ENCODE peak calls at places on chromosome 3, in seven cellular contexts. T is uterus, E is GM12878, Y is HCT116, N is ovary, L is adrenal gland, J is breast epithelium. M is an unnamed sample.

GRCh38 chr3:4290272-4290893 is 12.8 kb upstream of the SETMAR start:
- DNase-seq in T (no peak), E (no peak), Y (no peak), N (no peak), L (peak; percentile 32), J (no peak), M (no peak)

GRCh38 chr3:36650271-36650671 is 114.1 kb downstream of the DCLK3 start:
- DNase-seq in T (no peak), E (no peak), Y (no peak), N (no peak), L (no peak), J (no peak), M (no peak)

GRCh38 chr3:181699171-181699903 is 12.4 kb upstream of the SOX2 start:
- DNase-seq in T (no peak), E (no peak), Y (no peak), N (no peak), L (no peak), J (no peak), M (no peak)

GRCh38 chr3:142977399-142977728 is 13.9 kb upstream of the PAQR9 start:
- DNase-seq in T (no peak), E (no peak), Y (no peak), N (no peak), L (no peak), J (no peak), M (no peak)

GRCh38 chr3:15204005-15204404 is 2.0 kb upstream of the CAPN7 start:
- DNase-seq in T (no peak), E (no peak), Y (no peak), N (no peak), L (no peak), J (no peak), M (peak; percentile 22)

GRCh38 chr3:127887321-127887720 is 27.7 kb upstream of the KBTBD12 start:
- DNase-seq in T (no peak), E (no peak), Y (no peak), N (no peak), L (no peak), J (no peak), M (no peak)

GRCh38 chr3:194874206-194874605 is 188.5 kb downstream of the FAM43A start:
- DNase-seq in T (no peak), E (no peak), Y (no peak), N (no peak), L (no peak), J (no peak), M (no peak)

GRCh38 chr3:127865941-127866340 is 43.6 kb upstream of the MGLL start:
- DNase-seq in T (no peak), E (no peak), Y (peak; percentile 59), N (no peak), L (no peak), J (no peak), M (peak; percentile 26)

GRCh38 chr3:23648326-23648964 is 157.3 kb upstream of the UBE2E1 start:
- DNase-seq in T (no peak), E (no peak), Y (no peak), N (no peak), L (no peak), J (no peak), M (no peak)

GRCh38 chr3:120093923-120094775 is at the start of gene GSK3B:
- DNase-seq in T (peak; percentile 100), E (no peak), Y (peak; percentile 99), N (no peak), L (peak; percentile 83), J (peak; percentile 62), M (peak; percentile 20)

GRCh38 chr3:147383617-147384016 is 22.7 kb downstream of the ZIC4 start:
- DNase-seq in T (no peak), E (no peak), Y (peak; percentile 3), N (no peak), L (no peak), J (no peak), M (no peak)

GRCh38 chr3:47577583-47578118 is 1.0 kb downstream of the CSPG5 start:
- DNase-seq in T (peak; percentile 19), E (no peak), Y (no peak), N (no peak), L (peak; percentile 40), J (no peak), M (no peak)

GRCh38 chr3:150917941-150918340 is 12.7 kb upstream of the MINDY4B start:
- DNase-seq in T (no peak), E (no peak), Y (no peak), N (no peak), L (no peak), J (no peak), M (no peak)

GRCh38 chr3:94349310-94349848 is 286.5 kb downstream of the NSUN3 start:
- DNase-seq in T (no peak), E (no peak), Y (no peak), N (no peak), L (no peak), J (no peak), M (no peak)

GRCh38 chr3:141737828-141738635 is at the start of gene RNF7:
- DNase-seq in T (peak; percentile 98), E (peak; percentile 83), Y (peak; percentile 90), N (peak; percentile 93), L (peak; percentile 96), J (peak; percentile 95), M (peak; percentile 88)
- TF ChIP-seq POLR2A in T (peak; percentile 79), E (peak; percentile 97), Y (peak; percentile 82), N (peak; percentile 77), L (peak; percentile 74), J (peak; percentile 58), M (no peak)

GRCh38 chr3:196320110-196320509 is 2.1 kb upstream of the DYNLT2B start:
- DNase-seq in T (no peak), E (no peak), Y (no peak), N (no peak), L (no peak), J (no peak), M (no peak)

GRCh38 chr3:196321162-196321561 is 3.1 kb upstream of the DYNLT2B start:
- DNase-seq in T (no peak), E (no peak), Y (no peak), N (no peak), L (no peak), J (no peak), M (no peak)

GRCh38 chr3:196314597-196314996 is 3.4 kb downstream of the DYNLT2B start:
- DNase-seq in T (no peak), E (no peak), Y (no peak), N (no peak), L (no peak), J (no peak), M (no peak)

GRCh38 chr3:196315821-196316220 is 2.2 kb downstream of the DYNLT2B start:
- DNase-seq in T (no peak), E (no peak), Y (no peak), N (no peak), L (no peak), J (no peak), M (no peak)

DNA sequence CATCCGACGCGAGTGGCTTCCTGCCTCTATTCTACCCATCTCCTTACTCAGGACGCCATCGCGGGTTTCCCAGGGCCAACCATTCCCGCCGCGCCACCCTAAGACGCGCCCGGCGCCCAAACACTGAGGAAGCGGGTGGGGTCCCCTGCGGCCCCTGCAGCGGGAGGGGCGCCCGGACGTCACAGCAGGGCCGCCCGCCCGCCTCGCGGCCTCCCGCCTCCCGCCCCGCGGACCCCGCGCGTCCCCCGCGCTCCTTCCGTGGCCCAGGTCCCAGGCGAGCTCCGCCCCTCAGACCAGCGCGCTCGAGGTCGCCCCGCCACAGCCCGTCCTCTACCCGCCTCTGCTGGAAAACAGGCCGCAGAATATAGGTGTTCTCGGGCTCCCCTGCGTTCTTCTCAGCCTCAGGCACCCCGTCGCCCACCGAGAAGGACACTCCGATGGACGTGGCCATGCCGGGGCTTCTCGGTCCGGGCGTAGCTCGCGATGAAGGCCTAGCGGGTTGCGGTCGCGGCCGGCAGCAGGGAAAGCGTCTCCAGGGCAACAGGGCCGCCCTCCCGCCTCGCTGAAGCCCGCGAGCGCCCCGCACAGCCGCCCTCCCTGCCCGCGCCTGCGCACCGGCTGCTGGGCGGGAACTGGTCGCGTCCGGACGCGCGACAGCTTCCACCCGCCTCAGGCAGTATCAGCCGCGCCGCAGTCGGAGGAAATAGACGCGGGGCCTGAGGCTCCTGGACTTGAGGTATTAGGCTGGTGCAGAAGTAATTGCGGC is at the start of gene DYNLT2B:
- DNase-seq in T (peak; percentile 86), E (peak; percentile 67), Y (peak; percentile 74), N (peak; percentile 86), L (peak; percentile 89), J (peak; percentile 82), M (peak; percentile 96)
- TF ChIP-seq POLR2A in T (peak; percentile 37), E (peak; percentile 88), Y (peak; percentile 67), N (peak; percentile 48), L (no peak), J (peak; percentile 32), M (peak; percentile 77)

GRCh38 chr3:13025778-13026518 is 47.3 kb downstream of the IQSEC1 start:
- DNase-seq in T (no peak), E (no peak), Y (no peak), N (no peak), L (no peak), J (no peak), M (no peak)

GRCh38 chr3:13022348-13023250 is 50.6 kb downstream of the IQSEC1 start:
- DNase-seq in T (peak; percentile 84), E (no peak), Y (no peak), N (peak; percentile 88), L (peak; percentile 92), J (peak; percentile 57), M (peak; percentile 84)

GRCh38 chr3:13023251-13024055 is 49.8 kb downstream of the IQSEC1 start:
- DNase-seq in T (no peak), E (no peak), Y (no peak), N (no peak), L (no peak), J (no peak), M (no peak)

GRCh38 chr3:13025090-13025489 is 48.1 kb downstream of the IQSEC1 start:
- DNase-seq in T (no peak), E (no peak), Y (peak; percentile 4), N (no peak), L (peak; percentile 88), J (no peak), M (peak; percentile 91)

DNA sequence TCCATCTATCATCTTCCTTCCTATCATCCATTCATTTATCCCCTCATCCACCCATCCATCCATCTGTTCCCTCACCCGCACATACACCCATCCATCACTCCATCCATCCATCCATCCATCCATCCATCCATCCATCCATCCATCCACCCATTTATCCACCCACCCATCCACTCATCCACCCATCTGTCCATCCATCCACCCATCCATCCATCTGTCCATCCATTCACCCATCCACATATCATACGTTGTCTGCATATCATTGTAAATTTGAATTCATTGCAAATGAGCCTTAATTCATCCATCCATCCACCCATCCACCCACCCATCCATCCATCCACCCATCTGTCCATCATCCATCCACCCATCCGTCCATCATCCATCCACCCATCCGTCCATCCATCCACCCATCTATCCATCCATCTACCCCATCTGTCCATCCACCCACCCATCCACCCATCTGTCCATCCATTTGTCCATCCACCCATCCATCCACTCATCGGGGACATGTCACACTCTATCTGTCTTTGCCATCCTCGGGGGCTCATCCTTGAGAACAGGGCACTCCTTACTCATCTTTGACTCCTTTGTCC is 48.9 kb downstream of the IQSEC1 start:
- DNase-seq in T (no peak), E (no peak), Y (no peak), N (no peak), L (no peak), J (no peak), M (no peak)
- TF ChIP-seq POLR2A in T (no peak), E (no peak), Y (no peak), N (no peak), L (no peak), J (no peak), M (no peak)

DNA sequence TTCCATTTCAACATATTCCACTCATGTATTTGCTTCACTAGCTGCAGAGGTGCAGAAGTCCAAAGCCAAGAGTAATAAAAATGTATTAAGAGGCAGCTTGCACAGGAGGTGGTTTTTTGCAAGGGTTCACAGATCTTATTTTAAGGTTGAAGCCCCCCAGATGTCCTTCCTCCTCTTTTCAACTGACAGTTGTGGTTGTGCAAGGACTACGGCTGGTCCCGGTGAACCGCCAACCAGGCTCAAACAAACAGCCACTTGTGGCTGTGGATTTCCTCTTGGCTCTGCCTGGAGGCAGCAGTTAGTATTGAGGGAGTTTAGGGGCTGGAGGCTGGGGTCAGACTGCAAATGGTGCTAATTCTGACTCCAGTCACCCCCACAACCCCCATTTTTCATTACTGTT is 240.7 kb upstream of the TBC1D5 start:
- DNase-seq in T (no peak), E (no peak), Y (no peak), N (no peak), L (no peak), J (no peak), M (no peak)
- TF ChIP-seq POLR2A in T (no peak), E (no peak), Y (no peak), N (no peak), L (no peak), J (no peak), M (no peak)